ENCODE peak calls at places on chromosomes 5 and 9, in nine cellular contexts. I is SK-N-SH, X is PC-3, Q is HCT116, F is hepatocyte, Y is GM23338, K is neural progenitor cell, H is GM23248, E is MM.1S. J is an unnamed sample.

GRCh38 chr9:114973216-114973615 is 42.8 kb upstream of the TNFSF8 start:
- DNase-seq in H (no peak), Y (no peak), K (no peak), F (no peak), E (no peak), Q (no peak), I (no peak), X (no peak), J (no peak)

GRCh38 chr5:176802116-176802784 is 8.1 kb upstream of the UNC5A start:
- DNase-seq in X (no peak), Q (no peak), F (no peak), Y (no peak), I (no peak), E (no peak), K (no peak), H (no peak), J (no peak)

GRCh38 chr9:15211994-15212501 is 95.0 kb downstream of the TTC39B start:
- DNase-seq in K (no peak), E (no peak), Y (no peak), I (no peak), Q (no peak), X (no peak), H (peak; percentile 62), F (no peak), J (no peak)

GRCh38 chr9:109013678-109014145 is 413 bp upstream of the CTNNAL1 start:
- DNase-seq in X (no peak), K (no peak), Y (no peak), I (no peak), F (no peak), H (peak; percentile 73), Q (no peak), E (no peak), J (no peak)

GRCh38 chr5:40432836-40433235 is 246.9 kb upstream of the PTGER4 start:
- DNase-seq in K (no peak), I (no peak), Q (no peak), H (no peak), F (no peak), Y (peak; percentile 41), E (no peak), X (no peak), J (no peak)

GRCh38 chr5:3197237-3197636 is 398.4 kb upstream of the IRX1 start:
- DNase-seq in X (no peak), H (no peak), K (peak; percentile 51), Y (no peak), E (no peak), I (no peak), F (no peak), Q (no peak), J (no peak)

GRCh38 chr5:55911784-55912653 is 60.9 kb downstream of the IL31RA start:
- DNase-seq in Y (no peak), F (no peak), E (no peak), K (no peak), H (peak; percentile 46), Q (no peak), X (no peak), I (no peak), J (no peak)

GRCh38 chr5:114184006-114184405 is 177.9 kb upstream of the KCNN2 start:
- DNase-seq in X (no peak), I (no peak), Q (no peak), F (no peak), Y (no peak), E (no peak), K (no peak), H (no peak), J (no peak)

GRCh38 chr5:83925321-83925877 is 204.7 kb upstream of the HAPLN1 start:
- DNase-seq in H (peak; percentile 70), I (no peak), Y (no peak), Q (peak; percentile 4), X (peak; percentile 11), K (no peak), E (no peak), F (no peak), J (no peak)

GRCh38 chr9:68507098-68507795 is 33.4 kb downstream of the TMEM252 start:
- DNase-seq in I (peak; percentile 17), H (peak; percentile 45), Q (peak; percentile 23), Y (peak; percentile 32), X (peak; percentile 35), E (no peak), K (peak; percentile 16), F (peak; percentile 46), J (peak; percentile 26)

GRCh38 chr9:122389799-122390481 is 19.1 kb downstream of the PTGS1 start:
- DNase-seq in K (no peak), H (no peak), Q (no peak), X (peak; percentile 47), F (no peak), Y (peak; percentile 44), E (no peak), I (no peak), J (peak; percentile 82)

GRCh38 chr9:137429974-137430722 is 7.0 kb downstream of the NOXA1 start:
- DNase-seq in K (peak; percentile 47), F (no peak), E (peak; percentile 47), X (peak; percentile 40), I (peak; percentile 86), H (no peak), Y (peak; percentile 60), Q (no peak), J (peak; percentile 39)

GRCh38 chr5:116544542-116545241 is 29.9 kb downstream of the SEMA6A start:
- DNase-seq in K (no peak), Y (no peak), H (no peak), I (no peak), E (no peak), F (peak; percentile 77), Q (no peak), X (no peak), J (no peak)

GRCh38 chr5:158898185-158899177 is 201.2 kb downstream of the EBF1 start:
- DNase-seq in E (no peak), Q (no peak), I (no peak), F (no peak), X (peak; percentile 65), H (peak; percentile 17), Y (no peak), K (no peak), J (peak; percentile 29)

GRCh38 chr9:108245331-108245730 is 610.5 kb downstream of the ACTL7B start:
- DNase-seq in F (no peak), Q (no peak), Y (no peak), I (no peak), K (no peak), X (no peak), E (no peak), H (no peak), J (no peak)

GRCh38 chr9:110334183-110334582 is 3.5 kb downstream of the TXNDC8 start:
- DNase-seq in K (no peak), E (peak; percentile 40), Y (no peak), F (no peak), X (no peak), Q (no peak), H (no peak), I (no peak), J (no peak)

GRCh38 chr9:127077658-127077975 is 44.8 kb downstream of the ANGPTL2 start:
- DNase-seq in E (no peak), Y (peak; percentile 18), K (no peak), Q (no peak), I (no peak), H (no peak), F (no peak), X (no peak), J (no peak)

GRCh38 chr5:76469656-76470290 is 66.7 kb downstream of the IQGAP2 start:
- DNase-seq in X (no peak), E (no peak), I (no peak), F (no peak), Q (no peak), K (no peak), Y (no peak), H (no peak), J (no peak)

GRCh38 chr5:15718411-15719178 is 218.6 kb downstream of the FBXL7 start:
- DNase-seq in Q (no peak), X (no peak), H (no peak), F (no peak), I (no peak), K (no peak), E (no peak), Y (no peak), J (no peak)

GRCh38 chr5:69517763-69518212 is 25.2 kb downstream of the OCLN start:
- DNase-seq in I (no peak), H (no peak), Q (no peak), Y (no peak), E (no peak), X (peak; percentile 79), F (peak; percentile 69), K (no peak), J (no peak)

GRCh38 chr9:36163840-36164175 is 5.4 kb upstream of the CCIN start:
- DNase-seq in I (no peak), X (peak; percentile 42), K (no peak), F (no peak), Q (no peak), Y (no peak), E (no peak), H (peak; percentile 83), J (no peak)
- TF ChIP-seq EZH2phosphoT487 in I (no peak), X (no peak), K (no peak), F (no peak), Q (no peak), Y (no peak), E (no peak), H (no peak), J (no peak)

DNA sequence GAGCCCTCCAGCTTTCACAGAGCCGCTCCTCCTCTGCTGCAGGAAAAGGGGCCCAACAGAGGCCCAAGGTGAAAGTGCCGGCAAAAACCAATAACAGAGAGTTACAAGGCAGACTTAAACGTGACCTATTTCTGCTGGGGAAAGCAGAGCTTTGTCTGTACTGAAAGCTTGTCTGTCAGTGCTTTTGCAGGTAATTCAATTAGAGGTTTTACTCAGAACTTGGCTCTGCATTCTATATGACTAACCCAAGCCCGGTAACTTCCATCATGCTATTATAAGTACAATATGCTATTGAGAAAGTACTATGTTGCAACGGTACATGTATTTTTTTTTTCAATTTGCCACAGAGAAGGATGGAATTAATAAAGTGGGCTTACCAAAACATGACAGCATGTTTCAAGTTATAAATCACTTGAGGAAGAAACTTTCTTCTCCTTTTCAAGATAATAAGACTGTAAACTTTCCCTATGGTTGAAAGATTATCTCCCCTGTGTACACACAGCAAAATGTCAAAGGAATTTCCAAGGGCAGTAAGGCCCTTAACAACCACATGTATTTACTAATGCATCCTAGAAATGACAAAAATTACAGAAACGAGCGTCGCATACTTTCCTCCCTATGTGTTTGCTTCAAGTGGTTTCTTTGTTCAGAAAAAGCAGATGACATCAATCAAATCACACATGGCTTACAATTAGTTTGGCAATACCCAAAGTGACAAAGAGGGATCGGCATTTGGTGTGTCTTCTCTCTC is 282.5 kb downstream of the EFNA5 start:
- DNase-seq in E (no peak), I (peak; percentile 29), K (no peak), Q (no peak), Y (peak; percentile 55), X (peak; percentile 75), F (peak; percentile 25), H (peak; percentile 90), J (peak; percentile 58)
- TF ChIP-seq EZH2phosphoT487 in E (no peak), I (no peak), K (no peak), Q (no peak), Y (no peak), X (no peak), F (peak; percentile 89), H (peak; percentile 95), J (no peak)

GRCh38 chr5:57037355-57037754 is 85.4 kb upstream of the MIER3 start:
- DNase-seq in F (no peak), K (peak; percentile 45), X (no peak), Y (peak; percentile 68), E (no peak), I (peak; percentile 15), H (no peak), Q (peak; percentile 23), J (peak; percentile 10)
- TF ChIP-seq EZH2phosphoT487 in F (no peak), K (no peak), X (no peak), Y (no peak), E (no peak), I (no peak), H (no peak), Q (no peak), J (no peak)

GRCh38 chr9:106885451-106885850 is 22.5 kb downstream of the ZNF462 start:
- DNase-seq in Q (no peak), E (no peak), X (peak; percentile 70), I (no peak), K (no peak), H (peak; percentile 88), Y (no peak), F (peak; percentile 31), J (no peak)
- TF ChIP-seq EZH2phosphoT487 in Q (no peak), E (no peak), X (no peak), I (no peak), K (no peak), H (no peak), Y (no peak), F (no peak), J (no peak)